ENCODE peak calls at places on chromosomes 7 and 10, in seven cellular contexts. P is heart right ventricle, W is psoas muscle, Q is heart left ventricle, H is GM10248, B is K562, S is WTC11. E is an unnamed sample.
A peak's percentile ranks its signal among the peaks of the same experiment; 100 is the strongest.

GRCh38 chr10:42954776-42955492 is 121.9 kb upstream of the RET start:
- DNase-seq in B (no peak), H (no peak), Q (peak; percentile 9), W (no peak), P (no peak), S (peak; percentile 6), E (peak; percentile 52)

GRCh38 chr10:111360260-111360925 is 283.6 kb downstream of the ADRA2A start:
- DNase-seq in H (peak; percentile 13), W (peak; percentile 13), S (peak; percentile 63), B (no peak), P (no peak), Q (no peak), E (no peak)

GRCh38 chr7:26648429-26649015 is 215.9 kb downstream of the SKAP2 start:
- DNase-seq in Q (no peak), B (no peak), P (no peak), W (no peak), S (no peak), H (no peak), E (no peak)

GRCh38 chr7:138705122-138705521 is 4.0 kb upstream of the SVOPL start:
- DNase-seq in S (no peak), Q (no peak), H (no peak), P (no peak), W (no peak), B (no peak), E (no peak)

GRCh38 chr7:12490105-12490688 is 80.3 kb upstream of the SCIN start:
- DNase-seq in H (no peak), S (no peak), W (no peak), Q (no peak), P (no peak), B (peak; percentile 27), E (no peak)

GRCh38 chr7:140542226-140542625 is 62.9 kb upstream of the MKRN1 start:
- DNase-seq in Q (peak; percentile 54), P (peak; percentile 52), W (peak; percentile 59), S (no peak), B (no peak), H (no peak), E (no peak)

GRCh38 chr10:17808971-17809841 is at the start of gene MRC1:
- DNase-seq in Q (peak; percentile 37), W (peak; percentile 38), H (no peak), B (no peak), P (peak; percentile 29), S (no peak), E (no peak)

GRCh38 chr10:91294134-91294906 is 73.9 kb downstream of the PCGF5 start:
- DNase-seq in P (no peak), W (no peak), H (no peak), Q (no peak), B (no peak), S (no peak), E (no peak)

GRCh38 chr10:120732643-120733313 is 118.4 kb upstream of the WDR11 start:
- DNase-seq in B (no peak), W (no peak), P (no peak), Q (no peak), H (no peak), S (no peak), E (no peak)

GRCh38 chr10:11355625-11356024 is 255.8 kb downstream of the USP6NL start:
- DNase-seq in B (no peak), H (no peak), P (no peak), W (no peak), Q (no peak), S (no peak), E (no peak)

GRCh38 chr7:159139202-159139601 is 5.5 kb downstream of the VIPR2 start:
- DNase-seq in S (no peak), P (no peak), B (no peak), W (no peak), H (no peak), Q (no peak), E (no peak)

GRCh38 chr10:117471344-117471874 is 71.1 kb upstream of the EMX2 start:
- DNase-seq in B (no peak), Q (no peak), W (no peak), H (no peak), P (no peak), S (no peak), E (no peak)

GRCh38 chr10:2938869-2939268 is 128.5 kb upstream of the PFKP start:
- DNase-seq in S (no peak), Q (no peak), P (no peak), W (no peak), B (no peak), H (no peak), E (no peak)

DNA sequence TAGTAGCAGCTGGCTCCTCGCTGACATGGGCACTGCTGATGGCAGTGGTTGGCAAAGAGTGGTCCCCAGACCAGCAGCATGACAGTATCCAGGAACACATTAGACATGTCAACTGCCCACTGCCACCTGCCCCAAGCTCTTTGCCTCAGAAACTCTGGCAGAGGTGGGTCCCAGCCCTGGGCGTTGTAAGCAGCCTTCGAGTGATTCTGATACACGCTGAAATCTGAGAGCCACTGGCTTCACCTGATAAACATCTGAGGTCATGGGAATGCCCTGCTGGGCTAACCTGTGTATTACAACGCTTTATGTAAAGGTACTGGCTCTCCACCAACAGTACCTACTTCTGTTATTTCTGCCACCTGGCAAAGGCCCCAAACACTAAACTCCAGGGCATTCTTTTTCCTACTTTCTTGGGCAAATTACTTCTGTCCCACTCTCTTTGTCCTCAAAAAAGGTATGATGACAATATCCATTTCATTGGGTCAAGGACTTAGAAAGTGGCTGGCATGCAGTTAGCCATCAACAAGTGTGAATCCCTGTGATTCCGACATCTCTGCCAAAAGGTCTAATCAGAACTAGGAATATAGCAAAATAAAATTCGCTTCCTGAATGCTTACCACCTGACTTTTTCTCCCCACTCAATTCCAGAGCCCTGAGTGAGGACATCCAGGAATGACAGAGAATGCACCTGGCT is 9.2 kb downstream of the SGMS1 start:
- DNase-seq in B (peak; percentile 61), S (peak; percentile 53), W (no peak), P (no peak), Q (no peak), H (peak; percentile 35), E (no peak)
- TF ChIP-seq CTCF in B (peak; percentile 59), S (peak; percentile 62), W (peak; percentile 61), P (no peak), Q (no peak), H (no peak), E (peak; percentile 56)

GRCh38 chr10:122521011-122521410 is 39.5 kb upstream of the DMBT1 start:
- DNase-seq in Q (no peak), W (no peak), B (no peak), S (no peak), P (no peak), H (no peak), E (peak; percentile 48)

GRCh38 chr10:122526892-122527291 is 33.7 kb upstream of the DMBT1 start:
- DNase-seq in S (no peak), W (no peak), P (no peak), H (no peak), B (no peak), Q (no peak), E (peak; percentile 37)

GRCh38 chr10:122530177-122530576 is 30.4 kb upstream of the DMBT1 start:
- DNase-seq in B (no peak), S (no peak), P (peak; percentile 40), Q (peak; percentile 57), H (no peak), W (peak; percentile 44), E (no peak)

GRCh38 chr10:122524811-122525210 is 35.7 kb upstream of the DMBT1 start:
- DNase-seq in S (no peak), B (no peak), W (no peak), Q (no peak), H (no peak), P (no peak), E (peak; percentile 59)

GRCh38 chr10:122525788-122526187 is 34.8 kb upstream of the DMBT1 start:
- DNase-seq in P (no peak), W (no peak), B (no peak), Q (no peak), S (no peak), H (no peak), E (peak; percentile 40)
- TF ChIP-seq CTCF in P (no peak), W (peak; percentile 17), B (peak; percentile 10), Q (no peak), S (peak; percentile 27), H (no peak), E (peak; percentile 55)

DNA sequence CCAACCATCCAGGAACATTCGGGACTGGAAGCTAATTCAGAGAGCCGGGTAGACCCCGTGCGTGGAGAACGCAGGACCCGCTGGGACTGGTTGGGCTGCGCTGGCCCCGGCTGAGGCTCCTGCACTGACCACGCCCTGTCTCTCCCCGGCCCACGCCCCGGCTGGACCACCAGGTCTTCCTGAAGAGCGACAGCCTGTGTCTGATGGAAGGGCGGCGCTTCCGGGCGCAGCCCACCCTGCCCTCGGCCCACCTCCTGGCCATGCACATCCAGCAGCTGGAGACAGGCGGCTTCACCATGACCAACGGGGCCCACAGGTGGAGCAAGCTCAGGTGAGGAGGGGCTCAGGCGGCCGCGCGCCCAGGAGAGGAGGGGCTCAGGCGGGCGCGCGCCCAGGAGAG is 10.2 kb upstream of the UTF1 start:
- DNase-seq in S (peak; percentile 78), Q (no peak), W (no peak), P (no peak), B (no peak), H (no peak), E (no peak)
- TF ChIP-seq CTCF in S (no peak), Q (no peak), W (no peak), P (no peak), B (no peak), H (no peak), E (no peak)

DNA sequence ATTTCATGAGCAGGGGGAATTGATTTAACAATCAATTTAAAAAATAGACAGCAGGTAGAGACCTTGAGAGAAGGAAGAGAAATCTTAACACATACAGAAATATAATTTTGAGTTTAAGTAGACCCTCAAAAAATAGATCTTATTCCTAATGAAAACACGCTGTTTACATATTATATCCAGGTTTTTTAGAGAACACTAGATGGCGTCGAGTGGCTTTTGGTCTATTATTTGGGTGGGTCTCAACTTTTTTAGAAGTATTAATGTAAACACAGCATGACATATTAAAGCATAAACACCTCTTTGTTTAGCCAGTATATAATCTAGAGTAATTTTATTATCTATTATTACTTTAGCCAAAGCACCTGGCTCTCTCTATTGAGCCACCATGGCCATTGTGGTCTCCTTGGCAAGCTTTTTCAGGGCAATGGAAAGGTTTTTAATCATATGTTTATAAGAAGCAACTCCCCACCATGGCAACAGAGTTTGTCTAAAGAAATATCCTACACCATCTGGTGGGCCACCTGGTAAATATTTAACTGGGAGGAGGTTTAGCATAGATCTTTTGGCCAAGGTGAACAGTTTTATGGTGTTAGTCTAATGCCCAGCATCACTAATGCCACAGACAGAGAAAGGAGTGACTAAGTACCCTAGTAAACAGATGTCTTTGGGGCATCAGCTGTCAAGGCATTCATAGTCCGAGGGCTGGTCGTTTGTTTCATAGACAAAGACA is 59.7 kb upstream of the PRSS1 start:
- DNase-seq in P (no peak), Q (no peak), S (no peak), B (no peak), H (no peak), W (no peak), E (no peak)
- TF ChIP-seq CTCF in P (no peak), Q (no peak), S (no peak), B (no peak), H (peak; percentile 19), W (no peak), E (peak; percentile 34)